ENCODE peak calls at places on chromosomes 12 and 14, in seven cellular contexts. V is hypothalamus; J is NCI-H1436 treated with DMSO at 0.1 percent for 48 hours; F is NB4; O is CD8-positive, alpha-beta memory T cell; T is foreskin fibroblast; Y is lung. A is an unnamed sample.

GRCh38 chr14:93785423-93785822 is 2.9 kb downstream of the PRIMA1 start:
- DNase-seq in V (no peak), J (no peak), F (no peak), O (no peak), T (no peak), Y (no peak), A (no peak)

GRCh38 chr12:58601529-58601928 is 318.8 kb downstream of the LRIG3 start:
- DNase-seq in V (no peak), J (no peak), F (no peak), O (no peak), T (no peak), Y (no peak), A (no peak)

GRCh38 chr12:90512518-90512917 is 442.5 kb downstream of the CCER1 start:
- DNase-seq in V (no peak), J (no peak), F (no peak), O (no peak), T (no peak), Y (no peak), A (no peak)

GRCh38 chr12:11542599-11542998 is 106.9 kb upstream of the ETV6 start:
- DNase-seq in V (no peak), J (no peak), F (no peak), O (no peak), T (no peak), Y (no peak), A (no peak)

GRCh38 chr14:101945171-101945570 is 19.2 kb upstream of the DYNC1H1 start:
- DNase-seq in V (no peak), J (no peak), F (no peak), O (no peak), T (no peak), Y (no peak), A (no peak)

GRCh38 chr12:52527121-52527800 is 7.1 kb upstream of the KRT5 start:
- DNase-seq in V (no peak), J (no peak), F (no peak), O (no peak), T (no peak), Y (no peak), A (no peak)

GRCh38 chr12:64028541-64028940 is 184.0 kb downstream of the SRGAP1 start:
- DNase-seq in V (no peak), J (no peak), F (no peak), O (no peak), T (no peak), Y (no peak), A (no peak)

GRCh38 chr14:100807496-100807895 is 18.4 kb upstream of the MEG3 start:
- DNase-seq in V (no peak), J (no peak), F (no peak), O (no peak), T (no peak), Y (no peak), A (no peak)

GRCh38 chr14:77376771-77377501 is at the start of the genes SAMD15 and TMED8:
- DNase-seq in V (peak; percentile 95), J (peak; percentile 9), F (peak; percentile 87), O (peak; percentile 81), T (peak; percentile 94), Y (peak; percentile 83), A (peak; percentile 39)

GRCh38 chr12:51631021-51631420 is 40.0 kb downstream of the SCN8A start:
- DNase-seq in V (no peak), J (no peak), F (no peak), O (no peak), T (no peak), Y (no peak), A (no peak)

GRCh38 chr14:28754209-28754985 is 12.2 kb upstream of the FOXG1 start:
- DNase-seq in V (peak; percentile 72), J (no peak), F (peak; percentile 36), O (no peak), T (peak; percentile 75), Y (no peak), A (peak; percentile 63)

GRCh38 chr12:103768467-103769123 is 72.4 kb downstream of the NT5DC3 start:
- DNase-seq in V (no peak), J (no peak), F (peak; percentile 55), O (no peak), T (no peak), Y (no peak), A (no peak)

GRCh38 chr12:24890048-24890447 is 58.9 kb downstream of the BCAT1 start:
- DNase-seq in V (no peak), J (no peak), F (no peak), O (no peak), T (no peak), Y (no peak), A (no peak)

GRCh38 chr14:55361190-55361589 is 50.4 kb downstream of the ATG14 start:
- DNase-seq in V (no peak), J (no peak), F (no peak), O (no peak), T (peak; percentile 51), Y (no peak), A (no peak)

GRCh38 chr14:35336171-35337073 is 44.2 kb downstream of the PSMA6 start:
- DNase-seq in V (no peak), J (no peak), F (peak; percentile 91), O (no peak), T (peak; percentile 80), Y (peak; percentile 93), A (no peak)

GRCh38 chr12:14664434-14665023 is 31.9 kb downstream of the GUCY2C start:
- DNase-seq in V (no peak), J (no peak), F (peak; percentile 50), O (peak; percentile 26), T (peak; percentile 50), Y (no peak), A (peak; percentile 9)

GRCh38 chr14:71372411-71372838 is 465.2 kb downstream of the PCNX1 start:
- DNase-seq in V (no peak), J (no peak), F (no peak), O (no peak), T (peak; percentile 71), Y (no peak), A (no peak)

GRCh38 chr12:46774011-46774633 is 51.7 kb downstream of the SLC38A4 start:
- DNase-seq in V (no peak), J (no peak), F (no peak), O (no peak), T (peak; percentile 67), Y (no peak), A (no peak)

GRCh38 chr12:103326190-103326589 is 169.6 kb downstream of the C12orf42 start:
- DNase-seq in V (no peak), J (no peak), F (peak; percentile 40), O (no peak), T (no peak), Y (no peak), A (no peak)

GRCh38 chr12:30989754-30990153 is 63.2 kb downstream of the TSPAN11 start:
- DNase-seq in V (no peak), J (no peak), F (peak; percentile 47), O (no peak), T (peak; percentile 41), Y (no peak), A (no peak)

GRCh38 chr14:105015905-105016304 is 5.0 kb downstream of the CDCA4 start:
- DNase-seq in V (no peak), J (no peak), F (no peak), O (no peak), T (no peak), Y (no peak), A (no peak)

GRCh38 chr12:94305293-94305957 is 154.2 kb downstream of the CEP83 start:
- DNase-seq in V (no peak), J (no peak), F (no peak), O (no peak), T (peak; percentile 47), Y (peak; percentile 48), A (no peak)

GRCh38 chr12:113678222-113678621 is 206.6 kb upstream of the LHX5 start:
- DNase-seq in V (no peak), J (no peak), F (no peak), O (no peak), T (no peak), Y (no peak), A (no peak)

GRCh38 chr12:96143392-96143791 is 50.8 kb upstream of the ELK3 start:
- DNase-seq in V (no peak), J (no peak), F (peak; percentile 91), O (no peak), T (no peak), Y (no peak), A (no peak)

GRCh38 chr14:76883437-76883836 is 57.2 kb downstream of the LRRC74A start:
- DNase-seq in V (no peak), J (no peak), F (no peak), O (no peak), T (no peak), Y (no peak), A (no peak)

GRCh38 chr12:87428701-87429277 is 600.4 kb downstream of the C12orf50 start:
- DNase-seq in V (no peak), J (no peak), F (no peak), O (no peak), T (peak; percentile 28), Y (no peak), A (no peak)

GRCh38 chr12:122820138-122820537 is 15.1 kb upstream of the HIP1R start:
- DNase-seq in V (no peak), J (no peak), F (no peak), O (no peak), T (no peak), Y (no peak), A (no peak)

GRCh38 chr14:28609228-28609828 is 157.3 kb upstream of the FOXG1 start:
- DNase-seq in V (peak; percentile 93), J (peak; percentile 37), F (peak; percentile 65), O (no peak), T (peak; percentile 60), Y (no peak), A (peak; percentile 41)

GRCh38 chr12:27537855-27538675 is 14.1 kb downstream of the PPFIBP1 start:
- DNase-seq in V (no peak), J (no peak), F (no peak), O (no peak), T (peak; percentile 33), Y (no peak), A (no peak)